ENCODE peak calls at places on chromosomes 4 and X, in eight cellular contexts. One of them, this sample, is unnamed.

GRCh38 chrX:131392666-131393065 is 103.6 kb upstream of the IGSF1 start:
- DNase-seq in Kasumi-1: no peak
- DNase-seq in OCI-M1: no peak
- DNase-seq in activated T-cell treated with anti-CD3 and anti-CD28 coated beads, Interleukin-2, amount 50 U/mL, for 24 hours: no peak
- DNase-seq in stimulated activated CD4-positive, alpha-beta T cell treated with anti-CD3 and anti-CD28 coated beads, Interleukin-15, amount 100 ng/mL, for 1 hour: no peak
- DNase-seq in MG63: no peak
- DNase-seq in KG1: no peak
- DNase-seq in stromal cell of bone marrow: no peak
- DNase-seq in this sample: no peak

GRCh38 chr4:87266986-87267385 is 46.6 kb upstream of the KLHL8 start:
- DNase-seq in Kasumi-1: no peak
- DNase-seq in OCI-M1: no peak
- DNase-seq in activated T-cell treated with anti-CD3 and anti-CD28 coated beads, Interleukin-2, amount 50 U/mL, for 24 hours: no peak
- DNase-seq in stimulated activated CD4-positive, alpha-beta T cell treated with anti-CD3 and anti-CD28 coated beads, Interleukin-15, amount 100 ng/mL, for 1 hour: no peak
- DNase-seq in MG63: no peak
- DNase-seq in KG1: no peak
- DNase-seq in stromal cell of bone marrow: no peak
- DNase-seq in this sample: no peak

GRCh38 chr4:57068237-57068981 is 41.8 kb downstream of the IGFBP7 start:
- DNase-seq in Kasumi-1: no peak
- DNase-seq in OCI-M1: no peak
- DNase-seq in activated T-cell treated with anti-CD3 and anti-CD28 coated beads, Interleukin-2, amount 50 U/mL, for 24 hours: no peak
- DNase-seq in stimulated activated CD4-positive, alpha-beta T cell treated with anti-CD3 and anti-CD28 coated beads, Interleukin-15, amount 100 ng/mL, for 1 hour: no peak
- DNase-seq in MG63: no peak
- DNase-seq in KG1: no peak
- DNase-seq in stromal cell of bone marrow: no peak
- DNase-seq in this sample: no peak

GRCh38 chr4:73844352-73844751 is 7.9 kb downstream of the CXCL6 start:
- DNase-seq in Kasumi-1: no peak
- DNase-seq in OCI-M1: peak
- DNase-seq in activated T-cell treated with anti-CD3 and anti-CD28 coated beads, Interleukin-2, amount 50 U/mL, for 24 hours: no peak
- DNase-seq in stimulated activated CD4-positive, alpha-beta T cell treated with anti-CD3 and anti-CD28 coated beads, Interleukin-15, amount 100 ng/mL, for 1 hour: no peak
- DNase-seq in MG63: no peak
- DNase-seq in KG1: no peak
- DNase-seq in stromal cell of bone marrow: no peak
- DNase-seq in this sample: no peak

GRCh38 chrX:42274151-42274550 is 350.8 kb upstream of the CASK start:
- DNase-seq in Kasumi-1: no peak
- DNase-seq in OCI-M1: no peak
- DNase-seq in activated T-cell treated with anti-CD3 and anti-CD28 coated beads, Interleukin-2, amount 50 U/mL, for 24 hours: no peak
- DNase-seq in stimulated activated CD4-positive, alpha-beta T cell treated with anti-CD3 and anti-CD28 coated beads, Interleukin-15, amount 100 ng/mL, for 1 hour: no peak
- DNase-seq in MG63: no peak
- DNase-seq in KG1: no peak
- DNase-seq in stromal cell of bone marrow: no peak
- DNase-seq in this sample: no peak

GRCh38 chr4:16250665-16251365 is 24.5 kb upstream of the TAPT1 start:
- DNase-seq in Kasumi-1: no peak
- DNase-seq in OCI-M1: no peak
- DNase-seq in activated T-cell treated with anti-CD3 and anti-CD28 coated beads, Interleukin-2, amount 50 U/mL, for 24 hours: no peak
- DNase-seq in stimulated activated CD4-positive, alpha-beta T cell treated with anti-CD3 and anti-CD28 coated beads, Interleukin-15, amount 100 ng/mL, for 1 hour: no peak
- DNase-seq in MG63: peak
- DNase-seq in KG1: no peak
- DNase-seq in stromal cell of bone marrow: no peak
- DNase-seq in this sample: no peak

GRCh38 chr4:95551653-95552052 is 2.9 kb upstream of the UNC5C start:
- DNase-seq in Kasumi-1: peak
- DNase-seq in OCI-M1: peak
- DNase-seq in activated T-cell treated with anti-CD3 and anti-CD28 coated beads, Interleukin-2, amount 50 U/mL, for 24 hours: no peak
- DNase-seq in stimulated activated CD4-positive, alpha-beta T cell treated with anti-CD3 and anti-CD28 coated beads, Interleukin-15, amount 100 ng/mL, for 1 hour: no peak
- DNase-seq in MG63: no peak
- DNase-seq in KG1: no peak
- DNase-seq in stromal cell of bone marrow: no peak
- DNase-seq in this sample: no peak

GRCh38 chr4:165684177-165684870 is 188.7 kb upstream of the TLL1 start:
- DNase-seq in Kasumi-1: no peak
- DNase-seq in OCI-M1: no peak
- DNase-seq in activated T-cell treated with anti-CD3 and anti-CD28 coated beads, Interleukin-2, amount 50 U/mL, for 24 hours: no peak
- DNase-seq in stimulated activated CD4-positive, alpha-beta T cell treated with anti-CD3 and anti-CD28 coated beads, Interleukin-15, amount 100 ng/mL, for 1 hour: no peak
- DNase-seq in MG63: peak
- DNase-seq in KG1: no peak
- DNase-seq in stromal cell of bone marrow: peak
- DNase-seq in this sample: no peak

GRCh38 chr4:51923343-51923742 is 80.4 kb downstream of the DCUN1D4 start:
- DNase-seq in Kasumi-1: no peak
- DNase-seq in OCI-M1: no peak
- DNase-seq in activated T-cell treated with anti-CD3 and anti-CD28 coated beads, Interleukin-2, amount 50 U/mL, for 24 hours: no peak
- DNase-seq in stimulated activated CD4-positive, alpha-beta T cell treated with anti-CD3 and anti-CD28 coated beads, Interleukin-15, amount 100 ng/mL, for 1 hour: no peak
- DNase-seq in MG63: no peak
- DNase-seq in KG1: no peak
- DNase-seq in stromal cell of bone marrow: no peak
- DNase-seq in this sample: no peak

GRCh38 chr4:38188631-38189101 is 228.5 kb downstream of the PTTG2 start:
- DNase-seq in Kasumi-1: no peak
- DNase-seq in OCI-M1: no peak
- DNase-seq in activated T-cell treated with anti-CD3 and anti-CD28 coated beads, Interleukin-2, amount 50 U/mL, for 24 hours: no peak
- DNase-seq in stimulated activated CD4-positive, alpha-beta T cell treated with anti-CD3 and anti-CD28 coated beads, Interleukin-15, amount 100 ng/mL, for 1 hour: no peak
- DNase-seq in MG63: peak
- DNase-seq in KG1: no peak
- DNase-seq in stromal cell of bone marrow: no peak
- DNase-seq in this sample: no peak

GRCh38 chr4:123298798-123299197 is 97.8 kb upstream of the SPRY1 start:
- DNase-seq in Kasumi-1: no peak
- DNase-seq in OCI-M1: no peak
- DNase-seq in activated T-cell treated with anti-CD3 and anti-CD28 coated beads, Interleukin-2, amount 50 U/mL, for 24 hours: no peak
- DNase-seq in stimulated activated CD4-positive, alpha-beta T cell treated with anti-CD3 and anti-CD28 coated beads, Interleukin-15, amount 100 ng/mL, for 1 hour: no peak
- DNase-seq in MG63: no peak
- DNase-seq in KG1: no peak
- DNase-seq in stromal cell of bone marrow: no peak
- DNase-seq in this sample: no peak

GRCh38 chrX:132592880-132593279 is 104.0 kb upstream of the MBNL3 start:
- DNase-seq in Kasumi-1: peak
- DNase-seq in OCI-M1: peak
- DNase-seq in activated T-cell treated with anti-CD3 and anti-CD28 coated beads, Interleukin-2, amount 50 U/mL, for 24 hours: no peak
- DNase-seq in stimulated activated CD4-positive, alpha-beta T cell treated with anti-CD3 and anti-CD28 coated beads, Interleukin-15, amount 100 ng/mL, for 1 hour: no peak
- DNase-seq in MG63: no peak
- DNase-seq in KG1: no peak
- DNase-seq in stromal cell of bone marrow: no peak
- DNase-seq in this sample: no peak

GRCh38 chr4:133151681-133152329 is 2.7 kb downstream of the PCDH10 start:
- DNase-seq in Kasumi-1: no peak
- DNase-seq in OCI-M1: no peak
- DNase-seq in activated T-cell treated with anti-CD3 and anti-CD28 coated beads, Interleukin-2, amount 50 U/mL, for 24 hours: no peak
- DNase-seq in stimulated activated CD4-positive, alpha-beta T cell treated with anti-CD3 and anti-CD28 coated beads, Interleukin-15, amount 100 ng/mL, for 1 hour: no peak
- DNase-seq in MG63: no peak
- DNase-seq in KG1: no peak
- DNase-seq in stromal cell of bone marrow: no peak
- DNase-seq in this sample: no peak

GRCh38 chrX:88613338-88613737 is 133.7 kb upstream of the CPXCR1 start:
- DNase-seq in Kasumi-1: peak
- DNase-seq in OCI-M1: peak
- DNase-seq in activated T-cell treated with anti-CD3 and anti-CD28 coated beads, Interleukin-2, amount 50 U/mL, for 24 hours: no peak
- DNase-seq in stimulated activated CD4-positive, alpha-beta T cell treated with anti-CD3 and anti-CD28 coated beads, Interleukin-15, amount 100 ng/mL, for 1 hour: no peak
- DNase-seq in MG63: no peak
- DNase-seq in KG1: no peak
- DNase-seq in stromal cell of bone marrow: no peak
- DNase-seq in this sample: no peak

GRCh38 chrX:103248553-103248952 is 6.4 kb downstream of the TCEAL8 start:
- DNase-seq in Kasumi-1: peak
- DNase-seq in OCI-M1: peak
- DNase-seq in activated T-cell treated with anti-CD3 and anti-CD28 coated beads, Interleukin-2, amount 50 U/mL, for 24 hours: no peak
- DNase-seq in stimulated activated CD4-positive, alpha-beta T cell treated with anti-CD3 and anti-CD28 coated beads, Interleukin-15, amount 100 ng/mL, for 1 hour: no peak
- DNase-seq in MG63: no peak
- DNase-seq in KG1: no peak
- DNase-seq in stromal cell of bone marrow: no peak
- DNase-seq in this sample: no peak

GRCh38 chrX:19799319-19800182 is 87.8 kb downstream of the SH3KBP1 start:
- DNase-seq in Kasumi-1: no peak
- DNase-seq in OCI-M1: no peak
- DNase-seq in activated T-cell treated with anti-CD3 and anti-CD28 coated beads, Interleukin-2, amount 50 U/mL, for 24 hours: peak
- DNase-seq in stimulated activated CD4-positive, alpha-beta T cell treated with anti-CD3 and anti-CD28 coated beads, Interleukin-15, amount 100 ng/mL, for 1 hour: no peak
- DNase-seq in MG63: peak
- DNase-seq in KG1: no peak
- DNase-seq in stromal cell of bone marrow: no peak
- DNase-seq in this sample: no peak

GRCh38 chr4:169612869-169613859 is 781 bp upstream of the NEK1 start:
- DNase-seq in Kasumi-1: peak
- DNase-seq in OCI-M1: peak
- DNase-seq in activated T-cell treated with anti-CD3 and anti-CD28 coated beads, Interleukin-2, amount 50 U/mL, for 24 hours: peak
- DNase-seq in stimulated activated CD4-positive, alpha-beta T cell treated with anti-CD3 and anti-CD28 coated beads, Interleukin-15, amount 100 ng/mL, for 1 hour: peak
- DNase-seq in MG63: peak
- DNase-seq in KG1: peak
- DNase-seq in stromal cell of bone marrow: peak
- DNase-seq in this sample: peak

GRCh38 chrX:101203782-101204351 is 15.7 kb upstream of the DRP2 start:
- DNase-seq in Kasumi-1: no peak
- DNase-seq in OCI-M1: no peak
- DNase-seq in activated T-cell treated with anti-CD3 and anti-CD28 coated beads, Interleukin-2, amount 50 U/mL, for 24 hours: no peak
- DNase-seq in stimulated activated CD4-positive, alpha-beta T cell treated with anti-CD3 and anti-CD28 coated beads, Interleukin-15, amount 100 ng/mL, for 1 hour: no peak
- DNase-seq in MG63: no peak
- DNase-seq in KG1: no peak
- DNase-seq in stromal cell of bone marrow: no peak
- DNase-seq in this sample: no peak

GRCh38 chr4:24433515-24434192 is 150.7 kb downstream of the DHX15 start:
- DNase-seq in Kasumi-1: no peak
- DNase-seq in OCI-M1: no peak
- DNase-seq in activated T-cell treated with anti-CD3 and anti-CD28 coated beads, Interleukin-2, amount 50 U/mL, for 24 hours: no peak
- DNase-seq in stimulated activated CD4-positive, alpha-beta T cell treated with anti-CD3 and anti-CD28 coated beads, Interleukin-15, amount 100 ng/mL, for 1 hour: no peak
- DNase-seq in MG63: no peak
- DNase-seq in KG1: no peak
- DNase-seq in stromal cell of bone marrow: no peak
- DNase-seq in this sample: no peak

GRCh38 chr4:184286346-184286745 is 68.7 kb upstream of the ENPP6 start:
- DNase-seq in Kasumi-1: no peak
- DNase-seq in OCI-M1: no peak
- DNase-seq in activated T-cell treated with anti-CD3 and anti-CD28 coated beads, Interleukin-2, amount 50 U/mL, for 24 hours: no peak
- DNase-seq in stimulated activated CD4-positive, alpha-beta T cell treated with anti-CD3 and anti-CD28 coated beads, Interleukin-15, amount 100 ng/mL, for 1 hour: no peak
- DNase-seq in MG63: no peak
- DNase-seq in KG1: no peak
- DNase-seq in stromal cell of bone marrow: no peak
- DNase-seq in this sample: no peak

GRCh38 chrX:135437867-135438733 is 16.4 kb downstream of the SMIM10L2A start:
- DNase-seq in Kasumi-1: no peak
- DNase-seq in OCI-M1: peak
- DNase-seq in activated T-cell treated with anti-CD3 and anti-CD28 coated beads, Interleukin-2, amount 50 U/mL, for 24 hours: no peak
- DNase-seq in stimulated activated CD4-positive, alpha-beta T cell treated with anti-CD3 and anti-CD28 coated beads, Interleukin-15, amount 100 ng/mL, for 1 hour: no peak
- DNase-seq in MG63: no peak
- DNase-seq in KG1: no peak
- DNase-seq in stromal cell of bone marrow: no peak
- DNase-seq in this sample: no peak

GRCh38 chrX:13283968-13284914 is 35.6 kb downstream of the ATXN3L start:
- DNase-seq in Kasumi-1: no peak
- DNase-seq in OCI-M1: no peak
- DNase-seq in activated T-cell treated with anti-CD3 and anti-CD28 coated beads, Interleukin-2, amount 50 U/mL, for 24 hours: no peak
- DNase-seq in stimulated activated CD4-positive, alpha-beta T cell treated with anti-CD3 and anti-CD28 coated beads, Interleukin-15, amount 100 ng/mL, for 1 hour: no peak
- DNase-seq in MG63: peak
- DNase-seq in KG1: no peak
- DNase-seq in stromal cell of bone marrow: peak
- DNase-seq in this sample: no peak

GRCh38 chr4:79065262-79065661 is 126.0 kb upstream of the PAQR3 start:
- DNase-seq in Kasumi-1: no peak
- DNase-seq in OCI-M1: peak
- DNase-seq in activated T-cell treated with anti-CD3 and anti-CD28 coated beads, Interleukin-2, amount 50 U/mL, for 24 hours: no peak
- DNase-seq in stimulated activated CD4-positive, alpha-beta T cell treated with anti-CD3 and anti-CD28 coated beads, Interleukin-15, amount 100 ng/mL, for 1 hour: no peak
- DNase-seq in MG63: no peak
- DNase-seq in KG1: no peak
- DNase-seq in stromal cell of bone marrow: no peak
- DNase-seq in this sample: no peak

GRCh38 chr4:24991015-24991414 is 39.7 kb downstream of the LGI2 start:
- DNase-seq in Kasumi-1: no peak
- DNase-seq in OCI-M1: no peak
- DNase-seq in activated T-cell treated with anti-CD3 and anti-CD28 coated beads, Interleukin-2, amount 50 U/mL, for 24 hours: no peak
- DNase-seq in stimulated activated CD4-positive, alpha-beta T cell treated with anti-CD3 and anti-CD28 coated beads, Interleukin-15, amount 100 ng/mL, for 1 hour: no peak
- DNase-seq in MG63: no peak
- DNase-seq in KG1: no peak
- DNase-seq in stromal cell of bone marrow: peak
- DNase-seq in this sample: no peak

GRCh38 chrX:154489182-154489581 is 1.2 kb downstream of the SLC10A3 start:
- DNase-seq in Kasumi-1: no peak
- DNase-seq in OCI-M1: no peak
- DNase-seq in activated T-cell treated with anti-CD3 and anti-CD28 coated beads, Interleukin-2, amount 50 U/mL, for 24 hours: no peak
- DNase-seq in stimulated activated CD4-positive, alpha-beta T cell treated with anti-CD3 and anti-CD28 coated beads, Interleukin-15, amount 100 ng/mL, for 1 hour: no peak
- DNase-seq in MG63: no peak
- DNase-seq in KG1: no peak
- DNase-seq in stromal cell of bone marrow: no peak
- DNase-seq in this sample: no peak

GRCh38 chr4:189832528-189832927 is 108.1 kb upstream of the FRG1 start:
- DNase-seq in Kasumi-1: no peak
- DNase-seq in OCI-M1: no peak
- DNase-seq in activated T-cell treated with anti-CD3 and anti-CD28 coated beads, Interleukin-2, amount 50 U/mL, for 24 hours: no peak
- DNase-seq in stimulated activated CD4-positive, alpha-beta T cell treated with anti-CD3 and anti-CD28 coated beads, Interleukin-15, amount 100 ng/mL, for 1 hour: no peak
- DNase-seq in MG63: no peak
- DNase-seq in KG1: no peak
- DNase-seq in stromal cell of bone marrow: no peak
- DNase-seq in this sample: no peak

GRCh38 chrX:40722930-40723329 is 12.4 kb downstream of the MED14 start:
- DNase-seq in Kasumi-1: no peak
- DNase-seq in OCI-M1: no peak
- DNase-seq in activated T-cell treated with anti-CD3 and anti-CD28 coated beads, Interleukin-2, amount 50 U/mL, for 24 hours: no peak
- DNase-seq in stimulated activated CD4-positive, alpha-beta T cell treated with anti-CD3 and anti-CD28 coated beads, Interleukin-15, amount 100 ng/mL, for 1 hour: no peak
- DNase-seq in MG63: no peak
- DNase-seq in KG1: no peak
- DNase-seq in stromal cell of bone marrow: no peak
- DNase-seq in this sample: no peak

GRCh38 chr4:3371581-3372001 is 70.2 kb upstream of the HGFAC start:
- DNase-seq in Kasumi-1: no peak
- DNase-seq in OCI-M1: no peak
- DNase-seq in activated T-cell treated with anti-CD3 and anti-CD28 coated beads, Interleukin-2, amount 50 U/mL, for 24 hours: no peak
- DNase-seq in stimulated activated CD4-positive, alpha-beta T cell treated with anti-CD3 and anti-CD28 coated beads, Interleukin-15, amount 100 ng/mL, for 1 hour: no peak
- DNase-seq in MG63: no peak
- DNase-seq in KG1: no peak
- DNase-seq in stromal cell of bone marrow: no peak
- DNase-seq in this sample: no peak

GRCh38 chrX:7941390-7942042 is 14.3 kb upstream of the PNPLA4 start:
- DNase-seq in Kasumi-1: peak
- DNase-seq in OCI-M1: peak
- DNase-seq in activated T-cell treated with anti-CD3 and anti-CD28 coated beads, Interleukin-2, amount 50 U/mL, for 24 hours: no peak
- DNase-seq in stimulated activated CD4-positive, alpha-beta T cell treated with anti-CD3 and anti-CD28 coated beads, Interleukin-15, amount 100 ng/mL, for 1 hour: no peak
- DNase-seq in MG63: peak
- DNase-seq in KG1: no peak
- DNase-seq in stromal cell of bone marrow: no peak
- DNase-seq in this sample: no peak

GRCh38 chr4:124262211-124263179 is 450.0 kb downstream of the ANKRD50 start:
- DNase-seq in Kasumi-1: peak
- DNase-seq in OCI-M1: peak
- DNase-seq in activated T-cell treated with anti-CD3 and anti-CD28 coated beads, Interleukin-2, amount 50 U/mL, for 24 hours: peak
- DNase-seq in stimulated activated CD4-positive, alpha-beta T cell treated with anti-CD3 and anti-CD28 coated beads, Interleukin-15, amount 100 ng/mL, for 1 hour: no peak
- DNase-seq in MG63: peak
- DNase-seq in KG1: peak
- DNase-seq in stromal cell of bone marrow: peak
- DNase-seq in this sample: no peak

GRCh38 chr4:138164218-138164617 is 77.9 kb downstream of the SLC7A11 start:
- DNase-seq in Kasumi-1: no peak
- DNase-seq in OCI-M1: no peak
- DNase-seq in activated T-cell treated with anti-CD3 and anti-CD28 coated beads, Interleukin-2, amount 50 U/mL, for 24 hours: no peak
- DNase-seq in stimulated activated CD4-positive, alpha-beta T cell treated with anti-CD3 and anti-CD28 coated beads, Interleukin-15, amount 100 ng/mL, for 1 hour: no peak
- DNase-seq in MG63: no peak
- DNase-seq in KG1: no peak
- DNase-seq in stromal cell of bone marrow: no peak
- DNase-seq in this sample: no peak

GRCh38 chrX:132266583-132267355 is 47.5 kb upstream of the RAP2C start:
- DNase-seq in Kasumi-1: no peak
- DNase-seq in OCI-M1: no peak
- DNase-seq in activated T-cell treated with anti-CD3 and anti-CD28 coated beads, Interleukin-2, amount 50 U/mL, for 24 hours: no peak
- DNase-seq in stimulated activated CD4-positive, alpha-beta T cell treated with anti-CD3 and anti-CD28 coated beads, Interleukin-15, amount 100 ng/mL, for 1 hour: no peak
- DNase-seq in MG63: no peak
- DNase-seq in KG1: no peak
- DNase-seq in stromal cell of bone marrow: no peak
- DNase-seq in this sample: no peak

GRCh38 chrX:104510801-104511200 is 55.2 kb upstream of the IL1RAPL2 start:
- DNase-seq in Kasumi-1: no peak
- DNase-seq in OCI-M1: no peak
- DNase-seq in activated T-cell treated with anti-CD3 and anti-CD28 coated beads, Interleukin-2, amount 50 U/mL, for 24 hours: no peak
- DNase-seq in stimulated activated CD4-positive, alpha-beta T cell treated with anti-CD3 and anti-CD28 coated beads, Interleukin-15, amount 100 ng/mL, for 1 hour: no peak
- DNase-seq in MG63: no peak
- DNase-seq in KG1: no peak
- DNase-seq in stromal cell of bone marrow: no peak
- DNase-seq in this sample: no peak

This sample was measured in activated CD8-positive, alpha-beta memory T cell treated with anti-CD3 and anti-CD28 coated beads for 48 hours.